ENCODE peak calls at places on chromosomes 11 and 22, in six cellular contexts. C is IMR-90, A is K562, F is GM23248, S is Karpas-422, G is fibroblast of lung. J is an unnamed sample.

GRCh38 chr11:130528301-130528651 is 79.8 kb downstream of the ADAMTS15 start:
- DNase-seq in F (no peak), S (no peak), A (no peak), C (peak; percentile 44), G (peak; percentile 71), J (no peak)

GRCh38 chr11:92978226-92979111 is 9.0 kb downstream of the MTNR1B start:
- DNase-seq in F (peak; percentile 59), G (peak; percentile 48), A (peak; percentile 24), C (peak; percentile 44), S (no peak), J (no peak)

GRCh38 chr11:82557274-82557673 is 176.4 kb downstream of the FAM181B start:
- DNase-seq in F (no peak), S (peak; percentile 84), G (no peak), A (no peak), C (no peak), J (no peak)

GRCh38 chr11:18706330-18707243 is 8.0 kb downstream of the TMEM86A start:
- DNase-seq in F (peak; percentile 26), C (no peak), A (no peak), G (peak; percentile 19), S (no peak), J (no peak)

GRCh38 chr11:64842366-64842759 is 2.1 kb downstream of the CDC42BPG start:
- DNase-seq in C (no peak), S (no peak), A (no peak), F (no peak), G (no peak), J (peak; percentile 31)

GRCh38 chr11:23124249-23124648 is 264.0 kb upstream of the CCDC179 start:
- DNase-seq in F (peak; percentile 28), A (no peak), G (no peak), S (no peak), C (peak; percentile 7), J (no peak)

GRCh38 chr11:83174008-83174407 is 17.1 kb downstream of the PCF11 start:
- DNase-seq in A (no peak), C (no peak), S (no peak), G (no peak), F (no peak), J (no peak)

GRCh38 chr11:3231851-3232744 is at the start of gene MRGPRE:
- DNase-seq in S (no peak), C (no peak), G (no peak), A (peak; percentile 97), F (peak; percentile 58), J (no peak)

GRCh38 chr11:131584694-131585592 is 214.5 kb downstream of the NTM start:
- DNase-seq in G (no peak), A (peak; percentile 38), F (no peak), S (peak; percentile 54), C (no peak), J (peak; percentile 64)

GRCh38 chr11:102313225-102313940 is 3.9 kb upstream of the BIRC3 start:
- DNase-seq in A (no peak), C (no peak), G (peak; percentile 22), S (no peak), F (no peak), J (no peak)

GRCh38 chr11:57546869-57547518 is 9.6 kb downstream of the SMTNL1 start:
- DNase-seq in A (peak; percentile 49), C (peak; percentile 72), G (peak; percentile 26), S (no peak), F (peak; percentile 81), J (peak; percentile 64)

GRCh38 chr11:119722281-119722794 is 6.7 kb downstream of the NECTIN1 start:
- DNase-seq in G (no peak), S (no peak), C (no peak), F (no peak), A (no peak), J (no peak)

GRCh38 chr22:43476341-43476740 is 64.5 kb downstream of the MPPED1 start:
- DNase-seq in G (no peak), S (peak; percentile 46), A (no peak), F (no peak), C (no peak), J (peak; percentile 37)

GRCh38 chr11:123107945-123108344 is 46.0 kb upstream of the HSPA8 start:
- DNase-seq in C (no peak), F (no peak), A (no peak), S (no peak), G (no peak), J (no peak)

GRCh38 chr11:68140496-68141246 is 19.5 kb upstream of the CHKA start:
- DNase-seq in A (no peak), G (no peak), S (no peak), F (no peak), C (no peak), J (no peak)

GRCh38 chr11:2775083-2775625 is 75.4 kb upstream of the KCNQ1OT1 start:
- DNase-seq in G (no peak), C (no peak), F (no peak), A (no peak), S (no peak), J (no peak)

GRCh38 chr11:76415073-76415472 is 29.7 kb upstream of the EMSY start:
- DNase-seq in C (no peak), G (no peak), F (no peak), S (peak; percentile 54), A (no peak), J (no peak)

GRCh38 chr11:126879516-126879915 is 121.1 kb downstream of the KIRREL3 start:
- DNase-seq in F (no peak), A (no peak), C (peak; percentile 41), S (no peak), G (no peak), J (no peak)

GRCh38 chr11:65454311-65454695 is 31.7 kb downstream of the NEAT1 start:
- DNase-seq in C (peak; percentile 48), S (no peak), G (peak; percentile 71), F (peak; percentile 81), A (no peak), J (no peak)

GRCh38 chr11:71364806-71365205 is 83.4 kb downstream of the DHCR7 start:
- DNase-seq in S (no peak), G (no peak), A (no peak), F (no peak), C (no peak), J (no peak)

GRCh38 chr11:128516886-128517285 is 70.5 kb downstream of the ETS1 start:
- DNase-seq in C (no peak), F (no peak), A (no peak), S (peak; percentile 37), G (no peak), J (no peak)

GRCh38 chr22:30270841-30271240 is 4.2 kb upstream of the OSM start:
- DNase-seq in F (no peak), G (peak; percentile 78), C (peak; percentile 81), A (peak; percentile 59), S (no peak), J (no peak)

GRCh38 chr11:69355346-69355940 is 61.5 kb downstream of the MYEOV start:
- DNase-seq in A (no peak), G (no peak), C (no peak), F (no peak), S (no peak), J (no peak)

GRCh38 chr11:70367071-70367470 is 31.3 kb upstream of the CTTN start:
- DNase-seq in S (no peak), F (no peak), C (peak; percentile 88), G (peak; percentile 65), A (no peak), J (no peak)

GRCh38 chr11:130159657-130160459 is at the start of gene ST14:
- DNase-seq in G (no peak), A (no peak), F (peak; percentile 20), S (no peak), C (no peak), J (peak; percentile 58)

GRCh38 chr11:33248416-33248957 is 8.7 kb upstream of the HIPK3 start:
- DNase-seq in C (peak; percentile 77), F (peak; percentile 82), S (no peak), A (no peak), G (peak; percentile 89), J (no peak)
- H3K27ac ChIP-seq in C (peak overlapping the region; percentile 88), F (peak overlapping the region; percentile 68), S (no peak overlapping the region), A (no peak overlapping the region), G (no peak overlapping the region), J (no peak overlapping the region)

GRCh38 chr11:63516109-63516508 is 10.2 kb downstream of the LGALS12 start:
- DNase-seq in F (no peak), C (no peak), A (no peak), G (no peak), S (no peak), J (no peak)

GRCh38 chr11:63520606-63521170 is 14.8 kb downstream of the LGALS12 start:
- DNase-seq in G (peak; percentile 30), A (no peak), S (no peak), C (peak; percentile 17), F (peak; percentile 16), J (no peak)

GRCh38 chr11:63521896-63522295 is 14.7 kb upstream of the PLAAT4 start:
- DNase-seq in A (no peak), G (peak; percentile 51), S (no peak), C (no peak), F (no peak), J (no peak)

GRCh38 chr11:63517156-63517555 is 11.3 kb downstream of the LGALS12 start:
- DNase-seq in A (no peak), S (no peak), G (no peak), C (no peak), F (no peak), J (no peak)

GRCh38 chr11:63518548-63518947 is 12.7 kb downstream of the LGALS12 start:
- DNase-seq in F (peak; percentile 23), A (no peak), S (no peak), C (peak; percentile 66), G (peak; percentile 79), J (no peak)
- H3K4me2 ChIP-seq in F (no peak overlapping the region), A (peak overlapping the region; percentile 35), S (no peak overlapping the region), C (peak overlapping the region; percentile 24), G (no peak overlapping the region), J (no peak overlapping the region)

DNA sequence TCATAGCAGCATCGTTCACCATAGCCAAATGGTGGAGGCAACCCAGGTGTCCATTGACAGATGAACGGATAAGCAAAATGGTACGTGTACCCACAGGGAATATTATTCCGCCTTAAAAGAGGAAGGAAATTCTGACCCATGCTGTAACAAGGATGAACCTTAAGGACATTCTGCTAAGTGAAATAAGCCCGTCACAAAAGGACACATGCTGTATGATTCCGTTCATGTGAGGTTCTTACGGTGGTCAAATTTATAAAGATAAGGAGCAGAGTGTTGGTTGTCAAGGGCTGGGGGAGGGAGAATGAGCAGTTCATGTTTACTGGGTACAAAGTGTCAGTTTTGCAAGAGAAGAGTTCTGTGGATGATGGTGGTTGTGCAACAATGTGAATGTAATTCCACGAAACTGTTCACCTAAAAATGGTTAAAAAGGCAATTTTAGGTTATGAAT is 26.3 kb downstream of the APOL1 start:
- DNase-seq in C (no peak), A (no peak), S (no peak), F (no peak), G (no peak), J (no peak)
- H3K27ac ChIP-seq in C (no peak overlapping the region), A (no peak overlapping the region), S (no peak overlapping the region), F (no peak overlapping the region), G (no peak overlapping the region), J (no peak overlapping the region)

DNA sequence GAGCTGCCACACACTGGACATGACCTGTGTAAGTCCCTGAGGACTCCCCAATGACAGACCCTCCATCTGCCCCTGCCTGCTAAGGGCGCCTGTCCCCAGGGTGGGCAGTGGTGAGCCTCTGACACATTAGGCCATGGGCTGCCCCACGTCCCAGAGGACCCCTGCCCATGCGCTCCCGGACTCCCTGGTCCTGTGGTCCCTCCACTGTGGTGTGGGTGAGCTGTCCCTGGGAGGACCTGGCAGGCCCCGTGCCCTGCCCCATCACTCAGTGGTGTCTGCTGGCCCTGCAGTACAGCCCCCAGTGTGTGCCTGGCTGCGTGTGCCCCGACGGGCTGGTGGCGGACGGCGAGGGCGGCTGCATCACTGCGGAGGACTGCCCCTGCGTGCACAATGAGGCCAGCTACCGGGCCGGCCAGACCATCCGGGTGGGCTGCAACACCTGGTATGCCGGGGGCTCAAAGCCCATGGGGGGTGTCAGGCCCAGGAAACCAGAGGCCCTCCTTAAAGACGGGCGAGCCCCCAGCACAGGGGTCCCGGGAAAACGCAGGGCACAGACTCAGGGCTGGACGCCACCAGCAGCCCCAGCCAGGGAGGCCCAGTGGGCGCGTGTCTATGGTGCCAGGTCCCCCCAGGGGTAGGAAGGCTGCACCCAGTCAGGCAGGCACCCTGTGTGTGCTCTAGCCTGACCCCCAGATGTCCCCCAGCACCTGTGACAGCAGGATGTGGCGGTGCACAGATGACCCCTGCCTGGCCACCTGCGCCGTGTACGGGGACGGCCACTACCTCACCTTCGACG is 18.7 kb downstream of the MUC5AC start:
- DNase-seq in G (no peak), C (no peak), A (no peak), S (no peak), F (no peak), J (no peak)
- H3K4me2 ChIP-seq in G (no peak overlapping the region), C (no peak overlapping the region), A (no peak overlapping the region), S (no peak overlapping the region), F (no peak overlapping the region), J (no peak overlapping the region)